ENCODE peak calls at places on chromosomes 4 and X, in five cellular contexts. C, B, K, J and Z are unnamed samples.
A peak's percentile ranks its signal among the peaks of the same experiment; 100 is the strongest.

GRCh38 chr4:40916880-40917279 is 167.1 kb downstream of the NSUN7 start:
- DNase-seq in K (peak; percentile 67), B (peak; percentile 63), J (peak; percentile 22), C (no peak), Z (peak; percentile 36)

GRCh38 chr4:56641494-56642051 is 39.5 kb downstream of the HOPX start:
- DNase-seq in J (peak; percentile 86), K (no peak), B (peak; percentile 82), C (peak; percentile 81), Z (no peak)

GRCh38 chrX:108699368-108699767 is 37.0 kb downstream of the IRS4 start:
- DNase-seq in K (no peak), C (peak; percentile 16), B (peak; percentile 53), J (peak; percentile 18), Z (no peak)

GRCh38 chr4:190019023-190019858 is 7.8 kb downstream of the FRG2 start:
- DNase-seq in C (no peak), B (no peak), J (no peak), K (no peak), Z (no peak)

GRCh38 chrX:17616936-17617335 is 120.4 kb upstream of the SCML1 start:
- DNase-seq in C (no peak), B (no peak), J (no peak), K (no peak), Z (no peak)

GRCh38 chr4:82851318-82851717 is 39.6 kb downstream of the SEC31A start:
- DNase-seq in C (no peak), K (no peak), B (no peak), J (no peak), Z (no peak)

GRCh38 chrX:150225756-150226155 is 137.4 kb upstream of the MAMLD1 start:
- DNase-seq in K (no peak), B (no peak), C (no peak), J (no peak), Z (no peak)

GRCh38 chr4:90292438-90292837 is 165.2 kb downstream of the CCSER1 start:
- DNase-seq in K (no peak), B (no peak), J (no peak), C (no peak), Z (no peak)

GRCh38 chrX:8484360-8484759 is 19.7 kb downstream of the VCX3B start:
- DNase-seq in J (no peak), B (no peak), K (no peak), C (no peak), Z (no peak)

GRCh38 chr4:13706130-13706529 is 78.6 kb upstream of the BOD1L1 start:
- DNase-seq in B (peak; percentile 80), J (no peak), K (no peak), C (no peak), Z (no peak)

GRCh38 chr4:107780665-107781064 is 44.1 kb upstream of the SGMS2 start:
- DNase-seq in C (no peak), B (no peak), J (no peak), K (no peak), Z (peak; percentile 13)

GRCh38 chrX:24423960-24424359 is 41.1 kb upstream of the PDK3 start:
- DNase-seq in C (no peak), B (no peak), J (peak; percentile 11), K (no peak), Z (no peak)

GRCh38 chrX:3129256-3129655 is 88.0 kb downstream of the ARSF start:
- DNase-seq in K (no peak), J (peak; percentile 56), C (no peak), B (peak; percentile 66), Z (no peak)

GRCh38 chr4:43693876-43694275 is 754.7 kb downstream of the KCTD8 start:
- DNase-seq in K (no peak), J (no peak), B (no peak), C (no peak), Z (no peak)

GRCh38 chrX:72308566-72309296 is 3.0 kb upstream of the CITED1 start:
- DNase-seq in J (peak; percentile 51), C (peak; percentile 63), K (peak; percentile 53), B (peak; percentile 67), Z (peak; percentile 72)

DNA sequence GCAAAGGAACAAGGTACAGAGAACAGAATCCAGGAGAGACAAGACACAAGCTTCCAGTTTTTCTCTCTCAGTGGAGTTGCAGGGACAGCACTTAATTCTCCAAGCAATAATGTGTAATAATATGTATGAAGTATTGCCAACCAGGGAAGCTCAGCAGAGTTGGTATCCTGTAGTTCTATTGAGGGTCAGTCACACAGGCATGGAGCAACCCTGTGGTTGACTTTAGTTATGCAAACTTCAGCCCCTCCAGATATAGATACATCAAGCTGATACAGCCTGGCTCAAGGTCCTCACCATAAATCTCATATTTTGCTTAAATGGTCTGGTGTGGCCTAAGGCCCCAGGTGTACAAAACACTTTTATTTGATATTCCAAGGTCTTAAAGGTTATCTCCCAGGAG is 248.6 kb upstream of the EPHA5 start:
- DNase-seq in B (no peak), J (no peak), K (no peak), C (no peak), Z (no peak)
- TF ChIP-seq CTCF in B (no peak), J (no peak), K (no peak), C (no peak), Z (no peak)

DNA sequence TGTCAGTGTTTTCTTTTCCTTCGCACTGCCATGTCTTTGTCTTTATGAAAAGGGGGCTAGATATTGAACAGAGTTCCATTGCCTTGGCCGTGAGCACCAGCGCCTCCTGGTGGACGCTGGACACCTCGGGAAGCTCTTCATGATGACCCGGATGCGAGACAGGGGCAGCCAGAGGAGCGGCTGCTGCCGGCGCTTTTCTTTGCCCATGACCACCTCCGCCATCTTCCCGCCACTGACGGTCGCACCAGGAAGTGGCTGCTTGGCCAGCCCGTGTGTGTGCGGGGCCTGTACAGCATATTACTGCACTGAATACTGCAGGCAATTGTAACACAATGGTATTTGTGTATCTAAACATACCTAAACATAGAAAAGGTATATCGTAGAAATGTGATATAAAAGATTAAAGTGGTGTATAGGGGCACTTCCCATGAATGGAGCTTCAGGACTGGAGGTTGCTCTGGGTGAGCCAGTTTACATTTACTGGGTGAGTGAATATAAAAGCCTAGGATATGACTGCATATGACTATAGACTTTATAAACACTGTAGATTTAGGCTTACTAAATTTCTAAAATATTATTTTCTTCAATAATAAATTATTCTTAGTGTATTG is 15.8 kb upstream of the GRIA2 start:
- DNase-seq in J (peak; percentile 1), K (peak; percentile 56), B (peak; percentile 28), C (no peak), Z (peak; percentile 50)
- TF ChIP-seq CTCF in J (peak; percentile 49), K (peak; percentile 51), B (no peak), C (peak; percentile 54), Z (peak; percentile 45)

DNA sequence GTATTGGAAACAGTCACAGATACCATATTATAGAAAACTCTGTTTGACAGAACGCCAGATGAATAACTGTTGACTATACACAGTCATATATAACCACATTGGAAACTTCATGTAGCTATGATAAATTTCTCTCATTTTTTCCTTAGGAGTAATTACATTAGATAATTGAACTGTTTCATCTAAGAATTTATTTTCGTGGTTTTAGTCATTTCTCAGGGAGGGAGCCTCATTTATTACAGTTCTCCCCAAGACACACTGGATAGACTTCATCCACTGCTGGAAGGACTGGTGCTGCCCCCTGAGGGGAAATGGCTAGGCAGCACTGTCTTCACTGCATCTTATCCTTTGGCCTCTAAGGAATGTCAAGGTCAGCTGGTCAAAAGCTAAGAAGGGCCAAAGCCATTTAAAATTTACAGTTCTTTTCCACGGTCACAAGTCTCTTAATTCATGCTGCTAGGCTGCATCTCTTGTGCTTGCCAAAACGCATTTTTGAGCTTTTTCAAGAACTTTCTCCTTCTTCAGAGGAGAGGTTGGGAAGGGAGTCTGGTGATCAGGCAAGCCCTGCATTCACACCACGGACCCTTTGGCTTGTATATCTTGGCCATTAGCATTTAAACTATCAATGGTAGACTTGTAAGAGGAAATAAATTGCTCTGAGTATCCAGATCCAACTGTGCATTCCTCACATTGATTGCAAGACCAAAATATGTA is 145.1 kb downstream of the CBR4 start:
- DNase-seq in C (no peak), K (no peak), B (no peak), J (peak; percentile 94), Z (no peak)
- TF ChIP-seq CTCF in C (peak; percentile 63), K (peak; percentile 27), B (no peak), J (peak; percentile 67), Z (no peak)

DNA sequence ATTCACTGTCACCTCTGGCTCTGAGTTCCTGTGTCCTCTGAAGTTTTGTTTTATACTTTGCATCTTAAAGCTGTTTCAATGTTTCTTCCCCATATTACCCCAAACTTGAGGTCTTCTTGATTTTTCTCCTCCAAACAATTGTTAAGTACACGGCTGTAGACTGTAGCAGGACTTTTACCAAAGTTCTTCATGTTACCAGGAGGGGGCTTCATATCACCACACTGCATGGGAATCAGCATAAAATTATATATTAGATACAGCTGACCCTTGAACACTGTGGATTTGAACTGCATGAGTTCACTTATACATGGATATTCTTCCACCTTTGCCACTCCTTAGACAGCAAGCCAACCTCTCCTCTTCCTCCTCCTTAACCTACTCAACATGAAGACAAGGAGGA is 56.6 kb downstream of the SPATA18 start:
- DNase-seq in B (no peak), J (no peak), C (no peak), K (no peak), Z (no peak)
- TF ChIP-seq CTCF in B (no peak), J (no peak), C (peak; percentile 23), K (no peak), Z (no peak)

DNA sequence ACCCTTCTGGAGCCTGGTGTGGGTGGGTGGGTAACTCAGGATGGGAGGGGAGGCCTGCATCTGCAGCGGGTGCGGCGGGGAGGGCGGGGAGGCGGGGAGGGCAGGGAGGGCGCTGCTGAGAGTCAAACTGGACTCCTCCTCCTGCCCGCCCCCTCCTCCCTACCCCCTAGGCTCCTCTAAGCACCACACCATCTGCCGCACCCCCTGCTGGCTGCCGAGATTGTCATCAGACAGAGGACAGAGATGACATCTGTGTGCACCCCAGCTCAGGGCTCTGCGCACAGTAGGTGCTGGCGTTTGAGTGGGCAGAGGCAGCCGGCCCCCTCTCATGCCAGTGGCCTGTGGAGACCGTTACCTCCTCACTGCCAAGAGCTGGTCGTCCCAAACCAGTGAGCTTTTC is 10.6 kb upstream of the HMX1 start:
- DNase-seq in K (no peak), C (no peak), B (no peak), J (no peak), Z (no peak)
- TF ChIP-seq CTCF in K (no peak), C (no peak), B (no peak), J (no peak), Z (no peak)